ENCODE peak calls at places on chromosome 4, in five cellular contexts. H, U, J, N and X are unnamed samples. For H3K4me1, the result is how much of the 10 kb centered on the place peaks cover.

GRCh38 chr4:17068885-17069284 is 170.4 kb upstream of the LDB2 start:
- DNase-seq in H (no peak), U (no peak), J (no peak), N (peak), X (no peak)

GRCh38 chr4:79163981-79164490 is 161.8 kb downstream of the NAA11 start:
- DNase-seq in H (no peak), U (no peak), N (no peak), J (no peak), X (no peak)

GRCh38 chr4:5460106-5460801 is 248.1 kb downstream of the EVC2 start:
- DNase-seq in U (peak), J (peak), H (peak), N (peak), X (peak)

GRCh38 chr4:159158083-159158617 is 55.3 kb downstream of the RAPGEF2 start:
- DNase-seq in H (no peak), U (no peak), J (no peak), N (no peak), X (no peak)

GRCh38 chr4:45693746-45694145 is 430.1 kb downstream of the GABRG1 start:
- DNase-seq in J (no peak), H (no peak), U (no peak), N (no peak), X (no peak)

GRCh38 chr4:183272384-183272783 is 47.7 kb downstream of the CLDN22 start:
- DNase-seq in J (no peak), U (no peak), H (no peak), N (no peak), X (no peak)

GRCh38 chr4:38902695-38903094 is 35.1 kb downstream of the FAM114A1 start:
- DNase-seq in H (peak), U (no peak), N (no peak), J (no peak), X (no peak)

GRCh38 chr4:48141048-48141447 is 7.0 kb upstream of the TXK start:
- DNase-seq in U (no peak), J (no peak), N (peak), H (no peak), X (peak)

GRCh38 chr4:142363686-142364085 is 482.4 kb downstream of the INPP4B start:
- DNase-seq in N (no peak), H (no peak), U (no peak), J (no peak), X (no peak)

GRCh38 chr4:150577786-150578185 is 4.2 kb upstream of the MAB21L2 start:
- DNase-seq in H (no peak), U (no peak), N (no peak), J (no peak), X (no peak)

GRCh38 chr4:112857461-112857860 is 192.0 kb upstream of the ANK2 start:
- DNase-seq in U (no peak), H (no peak), J (no peak), N (peak), X (peak)

GRCh38 chr4:112861378-112862317 is 187.8 kb upstream of the ANK2 start:
- DNase-seq in H (no peak), U (no peak), J (no peak), N (peak), X (no peak)

GRCh38 chr4:112858751-112859150 is 190.7 kb upstream of the ANK2 start:
- DNase-seq in H (no peak), U (no peak), N (no peak), J (no peak), X (no peak)

GRCh38 chr4:112860731-112861377 is 188.6 kb upstream of the ANK2 start:
- DNase-seq in U (peak), J (no peak), N (no peak), H (peak), X (no peak)

DNA sequence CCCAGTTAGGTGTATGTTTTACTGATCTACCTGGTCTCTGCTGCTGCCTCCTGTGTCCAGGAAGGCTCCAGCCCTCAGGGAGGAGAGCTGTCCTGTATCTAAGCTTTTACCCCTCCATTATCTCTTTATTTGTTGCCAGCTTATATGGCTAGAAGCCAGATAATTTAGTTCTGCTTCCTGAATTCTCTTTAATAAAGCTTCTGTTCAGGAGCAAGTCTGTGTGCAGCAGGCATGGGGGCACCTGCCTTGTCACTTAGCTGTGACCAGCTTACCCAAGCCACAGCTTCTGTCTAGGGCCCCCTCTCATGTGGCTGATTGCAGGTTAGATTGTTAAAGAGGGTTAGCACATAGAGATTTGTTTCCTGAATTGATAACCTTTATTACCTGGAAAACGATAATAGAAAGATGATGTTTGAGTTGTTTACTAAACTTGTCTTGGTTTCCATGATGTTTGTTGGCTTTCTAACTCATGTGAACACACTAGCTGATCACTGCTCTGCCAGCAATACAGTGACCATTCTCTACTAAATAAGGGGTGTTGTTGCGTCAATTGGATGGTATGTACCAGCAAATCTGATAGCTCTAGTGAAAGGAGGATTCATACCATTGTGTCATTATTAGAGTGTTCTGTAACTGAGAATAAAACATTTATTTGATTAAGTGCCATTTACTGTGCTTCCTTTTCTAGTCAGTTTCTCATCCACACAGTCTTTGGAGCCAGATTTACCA is 189.8 kb upstream of the ANK2 start:
- DNase-seq in H (no peak), U (no peak), N (no peak), J (no peak), X (no peak)
- H2BK15ac ChIP-seq in H (no peak), U (peak), N (no peak), J (no peak), X (no peak)

GRCh38 chr4:101283436-101283835 is 63.9 kb downstream of the PPP3CA start:
- DNase-seq in U (no peak), J (no peak), N (no peak), H (no peak), X (no peak)
- H3K4me1 ChIP-seq in U (under half), J (under half), N (under half), H (under half), X (under half)

GRCh38 chr4:11894976-11895375 is 466.3 kb upstream of the HS3ST1 start:
- DNase-seq in N (no peak), H (no peak), U (no peak), J (no peak), X (no peak)

DNA sequence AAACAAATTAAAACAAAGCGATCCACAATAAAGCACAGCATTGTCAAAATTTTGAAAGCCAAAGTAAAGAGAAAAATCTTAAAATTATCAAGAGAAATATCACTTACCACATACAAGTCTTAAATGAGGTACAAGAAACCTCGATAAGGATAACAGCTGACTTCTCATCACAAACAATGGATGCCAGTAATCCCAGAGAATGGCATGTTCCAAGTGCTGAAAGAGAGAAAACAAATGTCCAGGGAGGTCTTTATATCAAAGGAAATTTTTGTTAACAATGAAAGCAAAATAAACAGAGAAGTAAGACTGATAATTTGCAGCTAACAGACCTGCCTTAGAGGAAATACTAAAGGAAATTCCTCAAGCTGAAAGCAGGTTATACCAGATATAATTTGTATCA is 460.4 kb upstream of the HS3ST1 start:
- DNase-seq in U (no peak), H (no peak), J (no peak), N (no peak), X (no peak)
- H3K14ac ChIP-seq in U (no peak), H (no peak), J (no peak), N (no peak), X (no peak)

GRCh38 chr4:109125084-109125483 is 177.4 kb downstream of the COL25A1 start:
- DNase-seq in J (no peak), H (no peak), U (peak), N (no peak), X (no peak)
- H2BK15ac ChIP-seq in J (no peak), H (no peak), U (no peak), N (no peak), X (no peak)